ENCODE peak calls at places on chromosomes 2 and 18, in six cellular contexts. R is GM12878, D is K562, Z is GM12891, M is HepG2, C is H1. K is an unnamed sample.

GRCh38 chr2:240640939-240641338 is 15.7 kb downstream of the GPR35 start:
- DNase-seq in R (no peak), D (peak; percentile 34), M (peak; percentile 42), C (peak; percentile 49), Z (no peak), K (peak; percentile 13)

GRCh38 chr2:174439950-174440349 is 44.4 kb downstream of the SCRN3 start:
- DNase-seq in C (no peak), Z (no peak), R (no peak), M (no peak), D (no peak), K (no peak)

GRCh38 chr18:10230072-10230471 is 224.4 kb upstream of the APCDD1 start:
- DNase-seq in C (peak; percentile 21), D (peak; percentile 22), Z (no peak), R (no peak), M (peak; percentile 23), K (no peak)

GRCh38 chr18:3983351-3983969 is 471.6 kb downstream of the DLGAP1 start:
- DNase-seq in C (no peak), Z (no peak), M (no peak), R (no peak), D (no peak), K (no peak)

GRCh38 chr2:209772316-209772715 is 684 bp downstream of the UNC80 start:
- DNase-seq in R (no peak), D (no peak), Z (no peak), M (no peak), C (no peak), K (no peak)

GRCh38 chr2:65846984-65847383 is 414.6 kb upstream of the SPRED2 start:
- DNase-seq in D (no peak), Z (no peak), C (no peak), R (no peak), M (no peak), K (no peak)

GRCh38 chr18:23207191-23207955 is 72.1 kb downstream of the CABLES1 start:
- DNase-seq in M (peak; percentile 13), R (no peak), D (peak; percentile 82), C (no peak), Z (no peak), K (no peak)

GRCh38 chr2:75522543-75523312 is 38.0 kb downstream of the EVA1A start:
- DNase-seq in Z (no peak), D (no peak), M (peak; percentile 99), C (no peak), R (no peak), K (no peak)

GRCh38 chr2:238401539-238401938 is 25.2 kb upstream of the ASB1 start:
- DNase-seq in C (no peak), D (peak; percentile 31), M (no peak), Z (no peak), R (no peak), K (no peak)

GRCh38 chr2:128639693-128640092 is 321.0 kb upstream of the HS6ST1 start:
- DNase-seq in Z (no peak), M (no peak), C (no peak), D (no peak), R (no peak), K (no peak)

GRCh38 chr2:61193670-61194561 is 31.9 kb downstream of the C2orf74 start:
- DNase-seq in R (no peak), Z (no peak), D (no peak), C (no peak), M (no peak), K (no peak)

GRCh38 chr2:10638093-10638492 is 51.7 kb downstream of the NOL10 start:
- DNase-seq in D (no peak), M (no peak), C (no peak), R (no peak), Z (no peak), K (no peak)

GRCh38 chr2:40279001-40279400 is 172.9 kb downstream of the SLC8A1 start:
- DNase-seq in D (no peak), Z (no peak), R (no peak), C (no peak), M (no peak), K (no peak)

GRCh38 chr2:16413257-16413656 is 252.4 kb downstream of the CYRIA start:
- DNase-seq in C (no peak), D (peak; percentile 39), Z (no peak), R (no peak), M (no peak), K (no peak)

GRCh38 chr2:16412321-16413030 is 253.2 kb downstream of the CYRIA start:
- DNase-seq in Z (no peak), C (no peak), M (no peak), D (no peak), R (no peak), K (no peak)

GRCh38 chr2:16411788-16412187 is 253.8 kb downstream of the CYRIA start:
- DNase-seq in D (no peak), C (no peak), M (no peak), Z (no peak), R (no peak), K (no peak)

GRCh38 chr2:16416651-16417050 is 249.0 kb downstream of the CYRIA start:
- DNase-seq in C (no peak), R (no peak), D (no peak), Z (no peak), M (no peak), K (no peak)

DNA sequence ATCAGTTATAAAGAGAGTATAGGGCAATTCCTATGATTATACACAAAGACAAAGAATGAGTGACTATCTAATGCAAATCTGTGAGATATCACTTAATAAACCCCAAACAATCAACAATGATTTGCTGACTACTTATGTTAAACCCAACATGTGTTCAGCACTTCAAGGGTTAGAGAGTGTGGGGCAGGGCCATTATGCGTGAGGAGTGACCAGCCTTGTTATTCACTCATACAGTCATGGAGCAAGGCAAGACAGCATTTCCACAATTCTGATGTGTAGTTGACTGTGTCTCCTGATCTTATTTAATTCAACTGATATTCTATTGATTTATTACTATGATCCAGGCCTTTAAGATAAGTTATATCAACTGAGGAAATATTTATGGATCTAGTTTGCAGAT is 251.7 kb downstream of the CYRIA start:
- DNase-seq in Z (no peak), C (no peak), D (no peak), R (no peak), M (no peak), K (no peak)
- TF ChIP-seq TAF1 in Z (no peak), C (no peak), D (no peak), R (no peak), M (no peak), K (no peak)

GRCh38 chr2:137893145-137893544 is 71.1 kb upstream of the HNMT start:
- DNase-seq in Z (no peak), D (no peak), C (no peak), R (no peak), M (no peak), K (no peak)
- TF ChIP-seq POLR2A in Z (no peak), D (no peak), C (no peak), R (no peak), M (no peak), K (no peak)

DNA sequence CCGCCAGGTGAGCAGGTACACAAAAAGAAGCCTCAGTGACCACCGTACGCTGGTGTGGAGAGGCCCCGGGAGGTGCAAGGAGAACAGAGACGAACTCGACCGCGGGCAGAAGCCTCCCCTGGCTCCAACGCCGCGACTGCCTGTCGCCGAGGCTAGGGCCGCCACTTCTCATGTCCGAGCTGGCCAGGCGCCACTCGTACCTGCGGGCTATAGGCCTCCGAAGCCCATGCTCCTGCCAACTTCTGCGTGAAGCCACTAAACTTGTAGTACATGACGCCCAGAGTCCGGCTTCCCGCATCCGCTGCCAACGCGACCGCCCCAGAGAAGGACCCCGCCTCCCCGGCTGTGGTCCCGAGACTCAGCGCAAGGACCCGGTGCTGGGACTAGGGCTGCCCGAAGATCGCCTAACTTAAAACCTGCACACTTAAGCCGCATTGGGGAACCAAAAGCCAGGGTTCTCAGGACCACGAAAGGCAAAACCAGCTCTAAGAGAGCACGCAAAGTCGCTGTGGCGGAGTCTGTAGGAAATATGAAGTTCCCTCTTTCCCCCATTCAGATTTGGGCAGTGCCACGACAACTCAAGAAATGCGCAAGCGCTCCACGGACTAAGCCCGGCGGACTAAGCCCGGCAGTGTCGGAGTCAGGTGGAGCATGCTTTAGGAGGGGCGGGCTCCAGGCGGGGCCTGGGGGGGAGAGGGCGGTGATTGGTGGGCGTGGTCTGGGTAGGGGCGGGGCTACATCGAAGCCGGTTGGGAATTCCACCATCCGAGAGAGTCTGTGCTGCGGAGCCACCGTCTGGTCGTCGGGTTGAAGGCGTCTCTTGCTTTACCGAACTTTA is at the start of gene COX7A2L:
- DNase-seq in R (peak; percentile 86), Z (peak; percentile 90), D (peak; percentile 98), M (peak; percentile 96), C (peak; percentile 94), K (peak; percentile 95)
- TF ChIP-seq POLR2AphosphoS5 in R (peak; percentile 84), Z (peak; percentile 81), D (peak; percentile 84), M (peak; percentile 72), C (peak; percentile 73), K (peak; percentile 80)

GRCh38 chr2:108585446-108585845 is 51.2 kb downstream of the LIMS1 start:
- DNase-seq in D (no peak), Z (no peak), R (no peak), M (no peak), C (no peak), K (no peak)
- TF ChIP-seq TAF1 in D (no peak), Z (no peak), R (no peak), M (no peak), C (no peak), K (no peak)

GRCh38 chr2:72887836-72888437 is 729 bp downstream of the SPR start:
- DNase-seq in C (peak; percentile 81), Z (peak; percentile 33), D (peak; percentile 80), M (peak; percentile 89), R (no peak), K (peak; percentile 46)

GRCh38 chr2:72886505-72887031 is 640 bp upstream of the SPR start:
- DNase-seq in D (no peak), C (no peak), R (no peak), M (no peak), Z (no peak), K (no peak)

GRCh38 chr2:72889991-72890390 is 2.8 kb downstream of the SPR start:
- DNase-seq in R (no peak), M (no peak), C (no peak), Z (no peak), D (no peak), K (no peak)

GRCh38 chr2:72888438-72889202 is 1.4 kb downstream of the SPR start:
- DNase-seq in Z (no peak), D (no peak), M (peak; percentile 87), R (no peak), C (no peak), K (no peak)

GRCh38 chr2:72887032-72887835 is at the start of gene SPR:
- DNase-seq in M (peak; percentile 68), D (peak; percentile 89), R (no peak), C (no peak), Z (peak; percentile 55), K (peak; percentile 65)
- TF ChIP-seq POLR2A in M (peak; percentile 85), D (peak; percentile 57), R (no peak), C (no peak), Z (no peak), K (no peak)

GRCh38 chr2:127106998-127107621 is at the start of gene BIN1:
- DNase-seq in Z (peak; percentile 90), R (no peak), C (peak; percentile 70), D (peak; percentile 64), M (peak; percentile 34), K (peak; percentile 80)
- TF ChIP-seq POLR2AphosphoS5 in Z (no peak), R (no peak), C (no peak), D (no peak), M (no peak), K (no peak)

GRCh38 chr18:74963820-74964446 is 245.0 kb downstream of the PTGR3 start:
- DNase-seq in D (peak; percentile 9), M (peak; percentile 48), Z (no peak), C (peak; percentile 10), R (no peak), K (no peak)
- TF ChIP-seq TAF1 in D (no peak), M (no peak), Z (no peak), C (no peak), R (no peak), K (no peak)

GRCh38 chr2:64750817-64751285 is 97.1 kb upstream of the SERTAD2 start:
- DNase-seq in R (peak; percentile 99), D (peak; percentile 97), Z (no peak), C (peak; percentile 96), M (peak; percentile 99), K (no peak)
- TF ChIP-seq POLR2A in R (peak; percentile 92), D (no peak), Z (peak; percentile 90), C (peak; percentile 42), M (peak; percentile 92), K (peak; percentile 94)